ENCODE peak calls at places on chromosomes 12 and 14, in ten cellular contexts. W, S, Y, X, O, P, E, J, I and B are unnamed samples.

GRCh38 chr12:12612403-12612802 is 727 bp downstream of the CREBL2 start:
- DNase-seq in Y (peak), S (no peak), O (no peak), J (no peak), W (peak), X (peak), P (no peak), I (no peak), E (no peak), B (no peak)

GRCh38 chr12:33438890-33439586 is 581 bp downstream of the SYT10 start:
- DNase-seq in E (no peak), O (peak), I (peak), J (no peak), W (peak), S (no peak), X (no peak), P (no peak), Y (peak), B (peak)

GRCh38 chr14:104431351-104431928 is 148.1 kb upstream of the C14orf180 start:
- DNase-seq in X (no peak), Y (no peak), E (no peak), S (no peak), O (no peak), I (no peak), J (peak), W (no peak), P (no peak), B (peak)

GRCh38 chr12:13581031-13581430 is 384.5 kb downstream of the EMP1 start:
- DNase-seq in X (no peak), P (no peak), W (no peak), Y (no peak), J (no peak), O (no peak), S (no peak), E (no peak), I (no peak), B (no peak)

GRCh38 chr14:104595911-104596450 is 8.6 kb downstream of the TMEM179 start:
- DNase-seq in X (no peak), Y (no peak), S (no peak), W (no peak), E (no peak), I (no peak), O (no peak), J (no peak), P (no peak), B (no peak)

GRCh38 chr12:1918875-1919236 is 404 bp upstream of the CACNA2D4 start:
- DNase-seq in E (no peak), J (peak), P (no peak), O (no peak), S (no peak), I (no peak), W (no peak), X (no peak), Y (no peak), B (no peak)

GRCh38 chr12:40622246-40622838 is 69.9 kb upstream of the CNTN1 start:
- DNase-seq in W (peak), I (peak), P (no peak), S (peak), O (no peak), X (no peak), E (no peak), J (peak), Y (peak), B (no peak)

GRCh38 chr14:92637228-92637627 is 111.2 kb downstream of the LGMN start:
- DNase-seq in S (no peak), P (no peak), E (no peak), O (no peak), I (peak), J (no peak), X (no peak), W (no peak), Y (no peak), B (no peak)

GRCh38 chr12:18262514-18262913 is 1.2 kb downstream of the PIK3C2G start:
- DNase-seq in J (no peak), O (no peak), I (no peak), Y (no peak), P (no peak), E (no peak), S (no peak), W (no peak), X (no peak), B (no peak)

GRCh38 chr12:130198663-130199060 is 36.4 kb downstream of the FZD10 start:
- DNase-seq in I (no peak), P (no peak), S (no peak), E (no peak), O (no peak), Y (no peak), X (no peak), J (no peak), W (no peak), B (no peak)

GRCh38 chr12:53113951-53114350 is 10.7 kb downstream of the SOAT2 start:
- DNase-seq in W (no peak), X (no peak), I (no peak), J (no peak), S (no peak), O (no peak), Y (no peak), P (no peak), E (no peak), B (no peak)

GRCh38 chr14:71586131-71586893 is 345.9 kb upstream of the RGS6 start:
- DNase-seq in E (no peak), X (peak), J (peak), W (peak), P (no peak), Y (peak), S (no peak), I (peak), O (no peak), B (no peak)

GRCh38 chr12:5626146-5626545 is 194.2 kb downstream of the NTF3 start:
- DNase-seq in W (no peak), Y (no peak), X (no peak), P (no peak), I (no peak), S (no peak), O (no peak), J (no peak), E (no peak), B (no peak)

GRCh38 chr12:15581006-15581405 is 208.2 kb downstream of the EPS8 start:
- DNase-seq in E (no peak), I (no peak), O (no peak), Y (peak), W (peak), S (no peak), J (no peak), X (no peak), P (no peak), B (no peak)

GRCh38 chr14:81990312-81990761 is 456.7 kb upstream of the SEL1L start:
- DNase-seq in O (peak), P (no peak), W (peak), S (peak), Y (peak), X (no peak), I (peak), J (peak), E (no peak), B (no peak)

GRCh38 chr14:102316048-102316745 is 3.3 kb upstream of the ZNF839 start:
- DNase-seq in X (no peak), I (peak), P (no peak), J (peak), W (peak), S (peak), E (no peak), O (no peak), Y (peak), B (no peak)

GRCh38 chr14:105153331-105153731 is 15.2 kb downstream of the JAG2 start:
- DNase-seq in E (no peak), S (no peak), P (no peak), J (no peak), I (no peak), W (no peak), X (no peak), O (no peak), Y (no peak), B (peak)

GRCh38 chr12:132686831-132687210 is 321 bp downstream of the POLE start:
- DNase-seq in S (no peak), J (no peak), Y (no peak), X (no peak), P (peak), E (no peak), I (peak), O (no peak), W (no peak), B (no peak)

GRCh38 chr12:96989916-96990315 is 82.9 kb downstream of the NEDD1 start:
- DNase-seq in S (no peak), O (no peak), P (no peak), W (no peak), J (no peak), X (no peak), E (no peak), Y (no peak), I (peak), B (no peak)

GRCh38 chr12:14059538-14059937 is 78.1 kb upstream of the GRIN2B start:
- DNase-seq in J (no peak), S (no peak), X (no peak), W (no peak), E (no peak), O (no peak), I (no peak), Y (no peak), P (no peak), B (no peak)

GRCh38 chr12:74538491-74539258 is 1.0 kb downstream of the ATXN7L3B start:
- DNase-seq in E (no peak), I (peak), O (no peak), W (peak), J (no peak), X (no peak), Y (no peak), P (no peak), S (no peak), B (no peak)

GRCh38 chr12:117010693-117011451 is 88.3 kb downstream of the TESC start:
- DNase-seq in W (peak), E (no peak), O (no peak), X (no peak), I (no peak), J (no peak), Y (no peak), P (no peak), S (no peak), B (no peak)

GRCh38 chr12:54220092-54220557 is 31.3 kb upstream of the SMUG1 start:
- DNase-seq in X (no peak), E (peak), O (peak), S (peak), Y (peak), W (peak), P (peak), I (peak), J (peak), B (no peak)

GRCh38 chr14:85549697-85550096 is 19.8 kb downstream of the FLRT2 start:
- DNase-seq in X (no peak), O (no peak), W (peak), Y (no peak), J (no peak), I (no peak), P (no peak), E (no peak), S (no peak), B (no peak)

GRCh38 chr12:120225852-120226640 is 25.1 kb upstream of the RPLP0 start:
- DNase-seq in X (no peak), J (no peak), P (no peak), W (peak), E (no peak), Y (no peak), I (peak), S (peak), O (no peak), B (peak)

GRCh38 chr12:57239587-57240068 is 10.1 kb downstream of the SHMT2 start:
- DNase-seq in J (no peak), P (no peak), W (no peak), Y (no peak), X (no peak), E (no peak), O (no peak), I (no peak), S (no peak), B (no peak)

GRCh38 chr14:91693342-91693741 is 38.5 kb downstream of the CATSPERB start:
- DNase-seq in I (no peak), W (peak), Y (peak), E (no peak), S (peak), O (no peak), X (no peak), J (no peak), P (no peak), B (no peak)

GRCh38 chr14:77988966-77989365 is 181.2 kb upstream of the NRXN3 start:
- DNase-seq in X (peak), J (peak), W (peak), O (peak), Y (peak), E (no peak), P (no peak), I (no peak), S (no peak), B (no peak)

GRCh38 chr12:124881123-124881522 is 17.5 kb upstream of the SCARB1 start:
- DNase-seq in X (no peak), Y (no peak), E (no peak), P (no peak), S (no peak), J (no peak), I (no peak), O (no peak), W (no peak), B (peak)

GRCh38 chr12:101642115-101643067 is 47.6 kb downstream of the MYBPC1 start:
- DNase-seq in P (no peak), I (peak), W (no peak), E (no peak), X (no peak), S (peak), O (no peak), J (no peak), Y (no peak), B (peak)

GRCh38 chr12:54352891-54353874 is 11.1 kb downstream of the GPR84 start:
- DNase-seq in I (peak), Y (peak), J (no peak), X (no peak), P (no peak), O (no peak), W (peak), E (no peak), S (no peak), B (peak)